ENCODE peak calls at places on chromosomes 4 and X, in five cellular contexts. D is adrenal gland; N is aorta; B is stimulated activated CD4-positive, alpha-beta T cell treated with anti-CD3 and anti-CD28 coated beads, Interleukin-2, amount 100 ng/mL, for 48 hours; K is T-helper 17 cell. G is an unnamed sample.

GRCh38 chr4:114890773-114891172 is 222.6 kb downstream of the NDST4 start:
- DNase-seq in D (no peak), N (no peak), B (no peak), K (no peak), G (peak; percentile 10)

GRCh38 chr4:3611778-3612177 is 79.6 kb upstream of the LRPAP1 start:
- DNase-seq in D (no peak), N (peak; percentile 31), B (no peak), K (no peak), G (no peak)

GRCh38 chr4:68346461-68346860 is 3.4 kb downstream of the YTHDC1 start:
- DNase-seq in D (no peak), N (no peak), B (no peak), K (no peak), G (peak; percentile 61)

GRCh38 chrX:53950130-53950733 is 94.0 kb downstream of the PHF8 start:
- DNase-seq in D (no peak), N (no peak), B (no peak), K (no peak), G (no peak)

GRCh38 chr4:100299019-100299418 is 108.8 kb upstream of the DDIT4L start:
- DNase-seq in D (peak; percentile 53), N (no peak), B (no peak), K (no peak), G (peak; percentile 100)

GRCh38 chr4:76804060-76804459 is 93.9 kb downstream of the SOWAHB start:
- DNase-seq in D (no peak), N (no peak), B (no peak), K (no peak), G (peak; percentile 55)

GRCh38 chrX:34778961-34779360 is 121.9 kb upstream of the TMEM47 start:
- DNase-seq in D (no peak), N (no peak), B (no peak), K (no peak), G (peak; percentile 76)

GRCh38 chrX:37594755-37595382 is 23.4 kb downstream of the LANCL3 start:
- DNase-seq in D (no peak), N (no peak), B (no peak), K (no peak), G (no peak)

GRCh38 chr4:183905081-183905592 is at the start of gene STOX2:
- DNase-seq in D (peak; percentile 92), N (peak; percentile 89), B (no peak), K (no peak), G (peak; percentile 34)

GRCh38 chr4:145351922-145352321 is 129.7 kb upstream of the SMAD1 start:
- DNase-seq in D (no peak), N (no peak), B (no peak), K (no peak), G (no peak)

GRCh38 chr4:141306331-141306730 is 85.6 kb downstream of the ZNF330 start:
- DNase-seq in D (no peak), N (no peak), B (no peak), K (no peak), G (no peak)

GRCh38 chrX:24494544-24495113 is 29.5 kb downstream of the PDK3 start:
- DNase-seq in D (no peak), N (no peak), B (no peak), K (no peak), G (peak; percentile 72)

GRCh38 chr4:126526335-126526734 is 1106.4 kb upstream of the INTU start:
- DNase-seq in D (no peak), N (no peak), B (no peak), K (no peak), G (no peak)

GRCh38 chr4:176875441-176875930 is 82.8 kb upstream of the VEGFC start:
- DNase-seq in D (no peak), N (no peak), B (no peak), K (no peak), G (peak; percentile 37)

GRCh38 chr4:149987330-149987751 is 90.9 kb upstream of the DCLK2 start:
- DNase-seq in D (no peak), N (no peak), B (no peak), K (no peak), G (peak; percentile 48)

GRCh38 chrX:155070975-155071693 is at the start of the genes BRCC3, CMC4 and MTCP1:
- DNase-seq in D (peak; percentile 87), N (peak; percentile 92), B (peak; percentile 61), K (peak; percentile 48), G (peak; percentile 78)

GRCh38 chr4:48262926-48263325 is 6.7 kb downstream of the TEC start:
- DNase-seq in D (no peak), N (no peak), B (no peak), K (no peak), G (peak; percentile 70)

GRCh38 chr4:42281324-42282020 is 115.8 kb upstream of the SHISA3 start:
- DNase-seq in D (no peak), N (no peak), B (no peak), K (no peak), G (peak; percentile 4)

GRCh38 chrX:10841579-10841978 is 221.2 kb upstream of the MID1 start:
- DNase-seq in D (no peak), N (no peak), B (no peak), K (no peak), G (peak; percentile 45)

GRCh38 chr4:99816611-99817309 is at the start of gene DAPP1:
- DNase-seq in D (peak; percentile 56), N (no peak), B (peak; percentile 47), K (peak; percentile 58), G (no peak)

GRCh38 chr4:105495667-105496066 is 21.8 kb upstream of the PPA2 start:
- DNase-seq in D (no peak), N (no peak), B (no peak), K (no peak), G (no peak)

GRCh38 chr4:87966095-87966496 is 9.4 kb upstream of the SPP1 start:
- DNase-seq in D (no peak), N (no peak), B (no peak), K (no peak), G (no peak)

GRCh38 chr4:146521543-146522097 is at the start of gene SLC10A7:
- DNase-seq in D (peak; percentile 87), N (peak; percentile 92), B (peak; percentile 66), K (peak; percentile 48), G (peak; percentile 68)

GRCh38 chrX:86946569-86946968 is 571.0 kb upstream of the KLHL4 start:
- DNase-seq in D (no peak), N (no peak), B (no peak), K (no peak), G (peak; percentile 31)

GRCh38 chrX:137432609-137433008 is 133.3 kb upstream of the ZIC3 start:
- DNase-seq in D (no peak), N (no peak), B (no peak), K (no peak), G (no peak)

GRCh38 chr4:24598025-24598424 is 13.7 kb upstream of the DHX15 start:
- DNase-seq in D (no peak), N (no peak), B (no peak), K (no peak), G (no peak)

GRCh38 chr4:140359571-140360427 is 13.6 kb upstream of the SCOC start:
- DNase-seq in D (peak; percentile 92), N (peak; percentile 84), B (peak; percentile 82), K (peak; percentile 68), G (peak; percentile 83)

GRCh38 chr4:165464813-165465381 is 86.1 kb downstream of the CPE start:
- DNase-seq in D (peak; percentile 63), N (no peak), B (no peak), K (no peak), G (peak; percentile 54)

GRCh38 chr4:8771666-8772065 is 100.0 kb downstream of the HMX1 start:
- DNase-seq in D (no peak), N (peak; percentile 42), B (no peak), K (no peak), G (no peak)

GRCh38 chr4:67721770-67722597 is 21.0 kb upstream of the UBA6 start:
- DNase-seq in D (no peak), N (no peak), B (no peak), K (no peak), G (peak; percentile 42)

GRCh38 chr4:165359501-165359900 is 19.3 kb upstream of the CPE start:
- DNase-seq in D (no peak), N (no peak), B (no peak), K (no peak), G (peak; percentile 67)

GRCh38 chrX:123860983-123861382 is 1.1 kb downstream of the XIAP start:
- DNase-seq in D (no peak), N (no peak), B (no peak), K (no peak), G (peak; percentile 30)

GRCh38 chrX:48474581-48474980 is 1.4 kb upstream of the FTSJ1 start:
- DNase-seq in D (no peak), N (no peak), B (no peak), K (no peak), G (no peak)

GRCh38 chrX:5380426-5380825 is 848.2 kb downstream of the NLGN4X start:
- DNase-seq in D (no peak), N (no peak), B (no peak), K (no peak), G (no peak)

GRCh38 chrX:75301060-75301459 is 27.2 kb downstream of the UPRT start:
- DNase-seq in D (no peak), N (no peak), B (no peak), K (no peak), G (no peak)

GRCh38 chrX:39829965-39830364 is 267.8 kb downstream of the BCOR start:
- DNase-seq in D (no peak), N (no peak), B (no peak), K (no peak), G (no peak)

GRCh38 chrX:119935215-119935893 is 8.2 kb downstream of the NKAP start:
- DNase-seq in D (no peak), N (no peak), B (no peak), K (no peak), G (no peak)

G was measured in fibroblast of mammary gland.